ENCODE peak calls at places on chromosomes 4 and X, in six cellular contexts. One of them, this sample, is unnamed.

GRCh38 chr4:133156096-133156495 is 7.0 kb downstream of the PCDH10 start:
- DNase-seq in nephron progenitor cell: no peak
- DNase-seq in upper lobe of right lung: no peak
- DNase-seq in CD4-positive, alpha-beta T cell: no peak
- DNase-seq in CD8-positive, alpha-beta T cell: no peak
- DNase-seq in H9: no peak
- DNase-seq in this sample: no peak

GRCh38 chr4:152590179-152591031 is 54.5 kb upstream of the FBXW7 start:
- DNase-seq in nephron progenitor cell: no peak
- DNase-seq in upper lobe of right lung: no peak
- DNase-seq in CD4-positive, alpha-beta T cell: no peak
- DNase-seq in CD8-positive, alpha-beta T cell: no peak
- DNase-seq in H9: no peak
- DNase-seq in this sample: no peak

GRCh38 chrX:43448688-43449087 is 207.4 kb upstream of the MAOA start:
- DNase-seq in nephron progenitor cell: no peak
- DNase-seq in upper lobe of right lung: no peak
- DNase-seq in CD4-positive, alpha-beta T cell: no peak
- DNase-seq in CD8-positive, alpha-beta T cell: no peak
- DNase-seq in H9: no peak
- DNase-seq in this sample: no peak

GRCh38 chr4:173346074-173346473 is 11.9 kb upstream of the HMGB2 start:
- DNase-seq in nephron progenitor cell: no peak
- DNase-seq in upper lobe of right lung: no peak
- DNase-seq in CD4-positive, alpha-beta T cell: no peak
- DNase-seq in CD8-positive, alpha-beta T cell: no peak
- DNase-seq in H9: no peak
- DNase-seq in this sample: no peak

GRCh38 chr4:56772134-56772533 is 49.4 kb downstream of the SPINK2 start:
- DNase-seq in nephron progenitor cell: no peak
- DNase-seq in upper lobe of right lung: no peak
- DNase-seq in CD4-positive, alpha-beta T cell: no peak
- DNase-seq in CD8-positive, alpha-beta T cell: no peak
- DNase-seq in H9: no peak
- DNase-seq in this sample: no peak

GRCh38 chr4:823093-823760 is 2.7 kb downstream of the CPLX1 start:
- DNase-seq in nephron progenitor cell: no peak
- DNase-seq in upper lobe of right lung: peak; percentile 56
- DNase-seq in CD4-positive, alpha-beta T cell: no peak
- DNase-seq in CD8-positive, alpha-beta T cell: no peak
- DNase-seq in H9: no peak
- DNase-seq in this sample: no peak

GRCh38 chrX:68998716-68999115 is 166.5 kb downstream of the PJA1 start:
- DNase-seq in nephron progenitor cell: no peak
- DNase-seq in upper lobe of right lung: no peak
- DNase-seq in CD4-positive, alpha-beta T cell: no peak
- DNase-seq in CD8-positive, alpha-beta T cell: no peak
- DNase-seq in H9: peak; percentile 30
- DNase-seq in this sample: no peak

GRCh38 chr4:168388890-168389289 is 70.3 kb upstream of the DDX60 start:
- DNase-seq in nephron progenitor cell: no peak
- DNase-seq in upper lobe of right lung: no peak
- DNase-seq in CD4-positive, alpha-beta T cell: no peak
- DNase-seq in CD8-positive, alpha-beta T cell: no peak
- DNase-seq in H9: no peak
- DNase-seq in this sample: no peak

GRCh38 chrX:54794004-54794403 is 4.1 kb downstream of the ITIH6 start:
- DNase-seq in nephron progenitor cell: no peak
- DNase-seq in upper lobe of right lung: no peak
- DNase-seq in CD4-positive, alpha-beta T cell: no peak
- DNase-seq in CD8-positive, alpha-beta T cell: no peak
- DNase-seq in H9: no peak
- DNase-seq in this sample: no peak

GRCh38 chr4:1488831-1489638 is 82.8 kb upstream of the NKX1-1 start:
- DNase-seq in nephron progenitor cell: peak; percentile 54
- DNase-seq in upper lobe of right lung: peak; percentile 44
- DNase-seq in CD4-positive, alpha-beta T cell: no peak
- DNase-seq in CD8-positive, alpha-beta T cell: no peak
- DNase-seq in H9: no peak
- DNase-seq in this sample: peak; percentile 10

GRCh38 chr4:179766938-179767337 is 2324.7 kb upstream of the AGA start:
- DNase-seq in nephron progenitor cell: no peak
- DNase-seq in upper lobe of right lung: no peak
- DNase-seq in CD4-positive, alpha-beta T cell: no peak
- DNase-seq in CD8-positive, alpha-beta T cell: no peak
- DNase-seq in H9: no peak
- DNase-seq in this sample: no peak

GRCh38 chr4:20044502-20044911 is 207.2 kb upstream of the SLIT2 start:
- DNase-seq in nephron progenitor cell: no peak
- DNase-seq in upper lobe of right lung: no peak
- DNase-seq in CD4-positive, alpha-beta T cell: no peak
- DNase-seq in CD8-positive, alpha-beta T cell: no peak
- DNase-seq in H9: no peak
- DNase-seq in this sample: no peak

GRCh38 chr4:182917182-182918043 is at the start of gene DCTD:
- DNase-seq in nephron progenitor cell: peak; percentile 86
- DNase-seq in upper lobe of right lung: peak; percentile 94
- DNase-seq in CD4-positive, alpha-beta T cell: peak; percentile 67
- DNase-seq in CD8-positive, alpha-beta T cell: peak; percentile 74
- DNase-seq in H9: peak; percentile 80
- DNase-seq in this sample: peak; percentile 89

GRCh38 chrX:7045238-7045955 is 102.1 kb upstream of the STS start:
- DNase-seq in nephron progenitor cell: no peak
- DNase-seq in upper lobe of right lung: no peak
- DNase-seq in CD4-positive, alpha-beta T cell: no peak
- DNase-seq in CD8-positive, alpha-beta T cell: no peak
- DNase-seq in H9: no peak
- DNase-seq in this sample: no peak

GRCh38 chr4:53788011-53788410 is 196.7 kb upstream of the LNX1 start:
- DNase-seq in nephron progenitor cell: no peak
- DNase-seq in upper lobe of right lung: no peak
- DNase-seq in CD4-positive, alpha-beta T cell: no peak
- DNase-seq in CD8-positive, alpha-beta T cell: no peak
- DNase-seq in H9: no peak
- DNase-seq in this sample: no peak

GRCh38 chr4:173522160-173522873 is 7.7 kb downstream of the HAND2 start:
- DNase-seq in nephron progenitor cell: peak; percentile 77
- DNase-seq in upper lobe of right lung: no peak
- DNase-seq in CD4-positive, alpha-beta T cell: no peak
- DNase-seq in CD8-positive, alpha-beta T cell: no peak
- DNase-seq in H9: peak; percentile 67
- DNase-seq in this sample: no peak

GRCh38 chr4:105092768-105093167 is 53.9 kb upstream of the TET2 start:
- DNase-seq in nephron progenitor cell: no peak
- DNase-seq in upper lobe of right lung: no peak
- DNase-seq in CD4-positive, alpha-beta T cell: no peak
- DNase-seq in CD8-positive, alpha-beta T cell: no peak
- DNase-seq in H9: no peak
- DNase-seq in this sample: no peak

GRCh38 chr4:14196141-14196540 is 568.6 kb upstream of the BOD1L1 start:
- DNase-seq in nephron progenitor cell: peak; percentile 85
- DNase-seq in upper lobe of right lung: peak; percentile 67
- DNase-seq in CD4-positive, alpha-beta T cell: no peak
- DNase-seq in CD8-positive, alpha-beta T cell: no peak
- DNase-seq in H9: peak; percentile 58
- DNase-seq in this sample: peak; percentile 19

GRCh38 chrX:12709047-12709446 is 82.2 kb upstream of the PRPS2 start:
- DNase-seq in nephron progenitor cell: peak; percentile 23
- DNase-seq in upper lobe of right lung: no peak
- DNase-seq in CD4-positive, alpha-beta T cell: no peak
- DNase-seq in CD8-positive, alpha-beta T cell: no peak
- DNase-seq in H9: peak; percentile 72
- DNase-seq in this sample: no peak

GRCh38 chr4:1216869-1217294 is 32.0 kb downstream of the CTBP1 start:
- DNase-seq in nephron progenitor cell: no peak
- DNase-seq in upper lobe of right lung: no peak
- DNase-seq in CD4-positive, alpha-beta T cell: peak; percentile 59
- DNase-seq in CD8-positive, alpha-beta T cell: peak; percentile 71
- DNase-seq in H9: no peak
- DNase-seq in this sample: peak; percentile 65

GRCh38 chr4:26020896-26021295 is 106.9 kb downstream of the SMIM20 start:
- DNase-seq in nephron progenitor cell: no peak
- DNase-seq in upper lobe of right lung: no peak
- DNase-seq in CD4-positive, alpha-beta T cell: no peak
- DNase-seq in CD8-positive, alpha-beta T cell: no peak
- DNase-seq in H9: no peak
- DNase-seq in this sample: no peak

GRCh38 chr4:106258145-106259045 is 57.6 kb downstream of the TBCK start:
- DNase-seq in nephron progenitor cell: no peak
- DNase-seq in upper lobe of right lung: no peak
- DNase-seq in CD4-positive, alpha-beta T cell: no peak
- DNase-seq in CD8-positive, alpha-beta T cell: no peak
- DNase-seq in H9: no peak
- DNase-seq in this sample: no peak

GRCh38 chr4:157023941-157024340 is 52.0 kb upstream of the GLRB start:
- DNase-seq in nephron progenitor cell: no peak
- DNase-seq in upper lobe of right lung: no peak
- DNase-seq in CD4-positive, alpha-beta T cell: no peak
- DNase-seq in CD8-positive, alpha-beta T cell: no peak
- DNase-seq in H9: no peak
- DNase-seq in this sample: no peak

GRCh38 chrX:119488749-119489148 is 20.5 kb downstream of the SLC25A5 start:
- DNase-seq in nephron progenitor cell: peak; percentile 50
- DNase-seq in upper lobe of right lung: no peak
- DNase-seq in CD4-positive, alpha-beta T cell: peak; percentile 17
- DNase-seq in CD8-positive, alpha-beta T cell: peak; percentile 44
- DNase-seq in H9: no peak
- DNase-seq in this sample: peak; percentile 57

GRCh38 chrX:148498067-148498466 is 2.4 kb upstream of the AFF2 start:
- DNase-seq in nephron progenitor cell: no peak
- DNase-seq in upper lobe of right lung: no peak
- DNase-seq in CD4-positive, alpha-beta T cell: no peak
- DNase-seq in CD8-positive, alpha-beta T cell: peak; percentile 9
- DNase-seq in H9: no peak
- DNase-seq in this sample: no peak

GRCh38 chr4:159484861-159485260 is 382.0 kb downstream of the RAPGEF2 start:
- DNase-seq in nephron progenitor cell: no peak
- DNase-seq in upper lobe of right lung: no peak
- DNase-seq in CD4-positive, alpha-beta T cell: no peak
- DNase-seq in CD8-positive, alpha-beta T cell: no peak
- DNase-seq in H9: no peak
- DNase-seq in this sample: no peak

GRCh38 chr4:146520894-146521542 is 722 bp downstream of the SLC10A7 start:
- DNase-seq in nephron progenitor cell: peak; percentile 25
- DNase-seq in upper lobe of right lung: no peak
- DNase-seq in CD4-positive, alpha-beta T cell: no peak
- DNase-seq in CD8-positive, alpha-beta T cell: peak; percentile 17
- DNase-seq in H9: no peak
- DNase-seq in this sample: peak; percentile 32

GRCh38 chrX:65644621-65645287 is 22.7 kb upstream of the MSN start:
- DNase-seq in nephron progenitor cell: no peak
- DNase-seq in upper lobe of right lung: peak; percentile 81
- DNase-seq in CD4-positive, alpha-beta T cell: no peak
- DNase-seq in CD8-positive, alpha-beta T cell: no peak
- DNase-seq in H9: peak; percentile 27
- DNase-seq in this sample: no peak

GRCh38 chr4:149279790-149280189 is 535.9 kb downstream of the IQCM start:
- DNase-seq in nephron progenitor cell: no peak
- DNase-seq in upper lobe of right lung: no peak
- DNase-seq in CD4-positive, alpha-beta T cell: no peak
- DNase-seq in CD8-positive, alpha-beta T cell: no peak
- DNase-seq in H9: no peak
- DNase-seq in this sample: no peak

GRCh38 chr4:1752284-1753041 is 31.1 kb downstream of the TACC3 start:
- DNase-seq in nephron progenitor cell: no peak
- DNase-seq in upper lobe of right lung: peak; percentile 78
- DNase-seq in CD4-positive, alpha-beta T cell: no peak
- DNase-seq in CD8-positive, alpha-beta T cell: no peak
- DNase-seq in H9: no peak
- DNase-seq in this sample: peak; percentile 38

GRCh38 chrX:7110821-7111276 is 36.7 kb upstream of the STS start:
- DNase-seq in nephron progenitor cell: no peak
- DNase-seq in upper lobe of right lung: no peak
- DNase-seq in CD4-positive, alpha-beta T cell: no peak
- DNase-seq in CD8-positive, alpha-beta T cell: no peak
- DNase-seq in H9: no peak
- DNase-seq in this sample: no peak

GRCh38 chr4:84966382-84967291 is at the start of gene WDFY3:
- DNase-seq in nephron progenitor cell: peak; percentile 71
- DNase-seq in upper lobe of right lung: peak; percentile 91
- DNase-seq in CD4-positive, alpha-beta T cell: no peak
- DNase-seq in CD8-positive, alpha-beta T cell: no peak
- DNase-seq in H9: peak; percentile 90
- DNase-seq in this sample: peak; percentile 43

GRCh38 chr4:140047781-140048180 is 106.2 kb downstream of the MAML3 start:
- DNase-seq in nephron progenitor cell: no peak
- DNase-seq in upper lobe of right lung: no peak
- DNase-seq in CD4-positive, alpha-beta T cell: no peak
- DNase-seq in CD8-positive, alpha-beta T cell: no peak
- DNase-seq in H9: no peak
- DNase-seq in this sample: no peak

GRCh38 chr4:4601803-4602369 is 60.0 kb upstream of the STX18 start:
- DNase-seq in nephron progenitor cell: no peak
- DNase-seq in upper lobe of right lung: no peak
- DNase-seq in CD4-positive, alpha-beta T cell: no peak
- DNase-seq in CD8-positive, alpha-beta T cell: no peak
- DNase-seq in H9: no peak
- DNase-seq in this sample: no peak

GRCh38 chr4:16508968-16509367 is 282.7 kb upstream of the TAPT1 start:
- DNase-seq in nephron progenitor cell: no peak
- DNase-seq in upper lobe of right lung: no peak
- DNase-seq in CD4-positive, alpha-beta T cell: no peak
- DNase-seq in CD8-positive, alpha-beta T cell: no peak
- DNase-seq in H9: no peak
- DNase-seq in this sample: no peak
- TF ChIP-seq CTCF in nephron progenitor cell: peak; percentile 25
- TF ChIP-seq CTCF in upper lobe of right lung: no peak
- TF ChIP-seq CTCF in CD4-positive, alpha-beta T cell: no peak
- TF ChIP-seq CTCF in CD8-positive, alpha-beta T cell: no peak
- TF ChIP-seq CTCF in H9: peak; percentile 68
- TF ChIP-seq CTCF in this sample: no peak

GRCh38 chr4:117691572-117692351 is 342.5 kb upstream of the NDST3 start:
- DNase-seq in nephron progenitor cell: no peak
- DNase-seq in upper lobe of right lung: no peak
- DNase-seq in CD4-positive, alpha-beta T cell: no peak
- DNase-seq in CD8-positive, alpha-beta T cell: no peak
- DNase-seq in H9: no peak
- DNase-seq in this sample: no peak

GRCh38 chr4:117692538-117692937 is 341.7 kb upstream of the NDST3 start:
- DNase-seq in nephron progenitor cell: no peak
- DNase-seq in upper lobe of right lung: no peak
- DNase-seq in CD4-positive, alpha-beta T cell: no peak
- DNase-seq in CD8-positive, alpha-beta T cell: no peak
- DNase-seq in H9: no peak
- DNase-seq in this sample: no peak
- TF ChIP-seq CTCF in nephron progenitor cell: no peak
- TF ChIP-seq CTCF in upper lobe of right lung: no peak
- TF ChIP-seq CTCF in CD4-positive, alpha-beta T cell: no peak
- TF ChIP-seq CTCF in CD8-positive, alpha-beta T cell: no peak
- TF ChIP-seq CTCF in H9: no peak
- TF ChIP-seq CTCF in this sample: no peak

GRCh38 chr4:188246488-188246887 is 107.2 kb downstream of the TRIML1 start:
- DNase-seq in nephron progenitor cell: no peak
- DNase-seq in upper lobe of right lung: no peak
- DNase-seq in CD4-positive, alpha-beta T cell: no peak
- DNase-seq in CD8-positive, alpha-beta T cell: no peak
- DNase-seq in H9: no peak
- DNase-seq in this sample: no peak
- TF ChIP-seq CTCF in nephron progenitor cell: no peak
- TF ChIP-seq CTCF in upper lobe of right lung: no peak
- TF ChIP-seq CTCF in CD4-positive, alpha-beta T cell: no peak
- TF ChIP-seq CTCF in CD8-positive, alpha-beta T cell: no peak
- TF ChIP-seq CTCF in H9: peak; percentile 69
- TF ChIP-seq CTCF in this sample: no peak

GRCh38 chr4:15238720-15239119 is 189.1 kb upstream of the C1QTNF7 start:
- DNase-seq in nephron progenitor cell: peak; percentile 39
- DNase-seq in upper lobe of right lung: no peak
- DNase-seq in CD4-positive, alpha-beta T cell: no peak
- DNase-seq in CD8-positive, alpha-beta T cell: peak; percentile 8
- DNase-seq in H9: peak; percentile 58
- DNase-seq in this sample: peak; percentile 55
- TF ChIP-seq CTCF in nephron progenitor cell: peak; percentile 70
- TF ChIP-seq CTCF in upper lobe of right lung: peak; percentile 62
- TF ChIP-seq CTCF in CD4-positive, alpha-beta T cell: peak; percentile 54
- TF ChIP-seq CTCF in CD8-positive, alpha-beta T cell: peak; percentile 27
- TF ChIP-seq CTCF in H9: peak; percentile 84
- TF ChIP-seq CTCF in this sample: peak; percentile 45